ENCODE peak calls at places on chromosome 16, in five cellular contexts. One of them, this sample, is unnamed. For H3K27me3, the result is how much of the 10 kb centered on the place peaks cover.

GRCh38 chr16:23504076-23504452 is 6.2 kb downstream of the GGA2 start:
- DNase-seq in left ventricle myocardium inferior: no peak
- DNase-seq in hepatocyte: peak
- DNase-seq in endothelial cell of umbilical vein: no peak
- DNase-seq in tibial nerve: no peak
- DNase-seq in this sample: peak

GRCh38 chr16:89144681-89145080 is 26.9 kb upstream of the CDH15 start:
- DNase-seq in left ventricle myocardium inferior: no peak
- DNase-seq in endothelial cell of umbilical vein: no peak
- DNase-seq in hepatocyte: no peak
- DNase-seq in tibial nerve: no peak
- DNase-seq in this sample: no peak

GRCh38 chr16:89561195-89562026 is 929 bp downstream of the RPL13 start:
- DNase-seq in endothelial cell of umbilical vein: peak
- DNase-seq in hepatocyte: no peak
- DNase-seq in tibial nerve: no peak
- DNase-seq in left ventricle myocardium inferior: no peak
- DNase-seq in this sample: no peak

GRCh38 chr16:81889896-81890634 is 111.0 kb downstream of the PLCG2 start:
- DNase-seq in tibial nerve: no peak
- DNase-seq in left ventricle myocardium inferior: no peak
- DNase-seq in endothelial cell of umbilical vein: peak
- DNase-seq in hepatocyte: peak
- DNase-seq in this sample: peak

GRCh38 chr16:29290631-29291247 is 115.8 kb downstream of the NPIPB11 start:
- DNase-seq in hepatocyte: peak
- DNase-seq in tibial nerve: peak
- DNase-seq in endothelial cell of umbilical vein: peak
- DNase-seq in left ventricle myocardium inferior: peak
- DNase-seq in this sample: peak

GRCh38 chr16:89764711-89765201 is 43.4 kb downstream of the ZNF276 start:
- DNase-seq in endothelial cell of umbilical vein: no peak
- DNase-seq in tibial nerve: peak
- DNase-seq in left ventricle myocardium inferior: no peak
- DNase-seq in hepatocyte: no peak
- DNase-seq in this sample: no peak

GRCh38 chr16:11783319-11784047 is 13.6 kb downstream of the ZC3H7A start:
- DNase-seq in left ventricle myocardium inferior: no peak
- DNase-seq in tibial nerve: no peak
- DNase-seq in endothelial cell of umbilical vein: peak
- DNase-seq in hepatocyte: no peak
- DNase-seq in this sample: peak

GRCh38 chr16:83835972-83836566 is 28.3 kb downstream of the HSBP1 start:
- DNase-seq in tibial nerve: no peak
- DNase-seq in hepatocyte: no peak
- DNase-seq in left ventricle myocardium inferior: no peak
- DNase-seq in endothelial cell of umbilical vein: peak
- DNase-seq in this sample: peak

GRCh38 chr16:10521681-10522274 is 58.6 kb downstream of the EMP2 start:
- DNase-seq in left ventricle myocardium inferior: no peak
- DNase-seq in endothelial cell of umbilical vein: peak
- DNase-seq in tibial nerve: peak
- DNase-seq in hepatocyte: peak
- DNase-seq in this sample: peak

GRCh38 chr16:88455610-88456355 is 2.7 kb downstream of the ZFPM1 start:
- DNase-seq in left ventricle myocardium inferior: no peak
- DNase-seq in hepatocyte: peak
- DNase-seq in endothelial cell of umbilical vein: peak
- DNase-seq in tibial nerve: no peak
- DNase-seq in this sample: peak

GRCh38 chr16:12646490-12647274 is 157.0 kb downstream of the CPPED1 start:
- DNase-seq in left ventricle myocardium inferior: no peak
- DNase-seq in hepatocyte: no peak
- DNase-seq in endothelial cell of umbilical vein: peak
- DNase-seq in tibial nerve: peak
- DNase-seq in this sample: no peak

GRCh38 chr16:87697792-87698191 is 68.0 kb downstream of the KLHDC4 start:
- DNase-seq in endothelial cell of umbilical vein: no peak
- DNase-seq in tibial nerve: no peak
- DNase-seq in left ventricle myocardium inferior: no peak
- DNase-seq in hepatocyte: no peak
- DNase-seq in this sample: no peak

GRCh38 chr16:79217375-79218011 is 383.0 kb downstream of the MAF start:
- DNase-seq in endothelial cell of umbilical vein: no peak
- DNase-seq in left ventricle myocardium inferior: no peak
- DNase-seq in tibial nerve: no peak
- DNase-seq in hepatocyte: no peak
- DNase-seq in this sample: peak

GRCh38 chr16:2815299-2815771 is 1.7 kb upstream of the PRSS21 start:
- DNase-seq in endothelial cell of umbilical vein: no peak
- DNase-seq in tibial nerve: no peak
- DNase-seq in left ventricle myocardium inferior: no peak
- DNase-seq in hepatocyte: no peak
- DNase-seq in this sample: no peak

DNA sequence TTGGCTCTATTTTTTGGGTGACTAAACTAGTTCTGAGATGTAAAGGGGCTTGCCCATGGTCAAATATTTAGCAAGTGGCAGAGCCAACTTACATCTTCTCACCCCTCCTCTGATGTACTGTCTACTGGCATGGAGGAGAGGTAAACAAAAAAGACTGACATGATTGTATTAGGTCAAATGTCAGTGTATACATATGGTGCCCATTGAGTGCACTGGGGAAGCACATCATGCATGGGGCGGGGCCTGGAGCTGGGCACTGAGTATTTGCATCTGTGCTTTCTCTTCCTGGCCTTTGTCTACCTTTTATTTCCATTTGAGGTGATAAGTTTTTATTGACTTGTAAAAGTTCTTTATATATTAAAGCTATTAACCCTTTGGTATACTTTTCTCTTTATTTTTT is 22.3 kb upstream of the POLR3E start:
- DNase-seq in tibial nerve: no peak
- DNase-seq in hepatocyte: no peak
- DNase-seq in left ventricle myocardium inferior: no peak
- DNase-seq in endothelial cell of umbilical vein: no peak
- DNase-seq in this sample: no peak
- H3K4me3 ChIP-seq in tibial nerve: no peak
- H3K4me3 ChIP-seq in hepatocyte: no peak
- H3K4me3 ChIP-seq in left ventricle myocardium inferior: no peak
- H3K4me3 ChIP-seq in endothelial cell of umbilical vein: no peak
- H3K4me3 ChIP-seq in this sample: no peak

GRCh38 chr16:56824335-56824734 is 40.7 kb upstream of the SLC12A3 start:
- DNase-seq in left ventricle myocardium inferior: peak
- DNase-seq in tibial nerve: no peak
- DNase-seq in hepatocyte: no peak
- DNase-seq in endothelial cell of umbilical vein: no peak
- DNase-seq in this sample: no peak
- TF ChIP-seq CTCF in left ventricle myocardium inferior: peak
- TF ChIP-seq CTCF in tibial nerve: no peak
- TF ChIP-seq CTCF in hepatocyte: no peak
- TF ChIP-seq CTCF in endothelial cell of umbilical vein: no peak
- TF ChIP-seq CTCF in this sample: no peak

GRCh38 chr16:75288596-75289120 is 37.2 kb upstream of the BCAR1 start:
- DNase-seq in endothelial cell of umbilical vein: no peak
- DNase-seq in tibial nerve: no peak
- DNase-seq in left ventricle myocardium inferior: no peak
- DNase-seq in hepatocyte: no peak
- DNase-seq in this sample: no peak
- H3K27me3 ChIP-seq in endothelial cell of umbilical vein: under half
- H3K27me3 ChIP-seq in tibial nerve: under half
- H3K27me3 ChIP-seq in left ventricle myocardium inferior: under half
- H3K27me3 ChIP-seq in hepatocyte: under half
- H3K27me3 ChIP-seq in this sample: under half

DNA sequence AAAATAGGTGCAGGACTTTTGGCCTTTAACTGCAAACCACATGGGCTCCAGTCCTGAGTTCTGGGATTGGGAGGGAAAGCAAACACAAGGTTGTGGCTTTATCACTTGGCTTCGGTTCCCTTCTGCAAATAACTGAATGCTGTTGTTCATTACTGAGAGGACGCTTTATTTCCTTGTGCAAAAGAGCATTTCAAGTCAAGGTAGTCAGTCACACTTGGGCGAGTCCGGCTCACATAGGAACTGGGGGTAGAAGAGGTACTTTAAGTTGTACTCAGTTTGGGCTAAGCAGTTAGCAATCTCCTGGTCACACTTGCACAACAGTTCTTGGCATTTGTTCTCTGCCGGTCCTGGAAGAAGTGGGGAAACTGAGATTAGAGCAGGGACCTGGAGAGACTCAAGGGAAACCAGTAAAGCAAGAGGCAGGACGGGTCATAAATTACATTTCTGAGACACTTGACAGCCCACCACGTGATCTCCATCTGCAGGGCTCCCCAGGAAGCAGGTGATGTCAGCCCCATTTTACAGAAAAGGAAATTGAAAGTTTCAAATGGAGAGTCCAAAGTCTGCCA is 21.6 kb downstream of the PLA2G10 start:
- DNase-seq in hepatocyte: no peak
- DNase-seq in left ventricle myocardium inferior: no peak
- DNase-seq in endothelial cell of umbilical vein: no peak
- DNase-seq in tibial nerve: no peak
- DNase-seq in this sample: no peak
- H3K4me3 ChIP-seq in hepatocyte: no peak
- H3K4me3 ChIP-seq in left ventricle myocardium inferior: no peak
- H3K4me3 ChIP-seq in endothelial cell of umbilical vein: no peak
- H3K4me3 ChIP-seq in tibial nerve: no peak
- H3K4me3 ChIP-seq in this sample: no peak

GRCh38 chr16:66580605-66581209 is 1.4 kb downstream of the CMTM2 start:
- DNase-seq in tibial nerve: no peak
- DNase-seq in left ventricle myocardium inferior: no peak
- DNase-seq in endothelial cell of umbilical vein: no peak
- DNase-seq in hepatocyte: no peak
- DNase-seq in this sample: peak
- TF ChIP-seq CTCF in tibial nerve: no peak
- TF ChIP-seq CTCF in left ventricle myocardium inferior: no peak
- TF ChIP-seq CTCF in endothelial cell of umbilical vein: no peak
- TF ChIP-seq CTCF in hepatocyte: peak
- TF ChIP-seq CTCF in this sample: no peak

DNA sequence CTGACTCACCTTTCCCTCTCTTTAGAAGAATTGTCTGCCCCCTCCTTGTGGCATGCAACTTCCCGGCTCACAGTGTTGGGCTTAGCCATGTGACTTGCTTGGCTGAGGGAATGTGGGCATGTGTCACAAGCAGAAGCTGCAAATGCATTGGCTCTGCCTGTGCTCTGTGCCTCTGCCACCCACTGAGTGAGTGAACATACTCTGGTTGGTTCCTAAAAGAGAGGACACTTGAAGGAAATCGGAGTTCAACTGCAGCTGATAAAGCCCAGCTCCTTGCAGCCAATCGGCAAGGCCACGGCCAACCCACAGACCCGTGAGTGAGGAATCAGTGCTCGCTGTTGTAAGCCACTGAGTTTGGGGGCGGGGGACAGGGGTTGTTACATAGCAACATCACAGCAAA is 10.9 kb upstream of the GINS2 start:
- DNase-seq in endothelial cell of umbilical vein: no peak
- DNase-seq in hepatocyte: no peak
- DNase-seq in left ventricle myocardium inferior: peak
- DNase-seq in tibial nerve: no peak
- DNase-seq in this sample: peak
- H3K27me3 ChIP-seq in endothelial cell of umbilical vein: under half
- H3K27me3 ChIP-seq in hepatocyte: under half
- H3K27me3 ChIP-seq in left ventricle myocardium inferior: under half
- H3K27me3 ChIP-seq in tibial nerve: under half
- H3K27me3 ChIP-seq in this sample: under half

DNA sequence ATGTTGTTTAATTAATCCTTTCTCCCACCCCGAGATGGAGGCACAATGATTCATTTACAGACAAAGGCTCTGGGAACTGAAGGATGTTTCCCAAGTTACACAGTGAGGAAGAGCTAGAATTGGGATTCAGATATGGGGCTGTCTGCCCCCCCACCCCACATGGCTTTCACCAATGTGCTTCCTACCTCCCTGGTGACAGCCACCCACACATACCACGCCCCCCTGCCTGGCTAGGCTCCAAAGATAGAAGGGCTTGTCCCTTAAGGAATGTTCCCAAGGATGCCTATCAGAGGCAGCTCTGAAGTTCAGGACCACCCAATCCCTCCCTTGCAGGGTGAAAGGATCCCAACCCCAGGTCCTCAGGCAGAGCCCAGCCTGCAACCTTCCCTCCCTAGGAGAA is 32.9 kb downstream of the CFAP20 start:
- DNase-seq in hepatocyte: no peak
- DNase-seq in left ventricle myocardium inferior: no peak
- DNase-seq in endothelial cell of umbilical vein: no peak
- DNase-seq in tibial nerve: no peak
- DNase-seq in this sample: no peak
- H3K4me3 ChIP-seq in hepatocyte: no peak
- H3K4me3 ChIP-seq in left ventricle myocardium inferior: no peak
- H3K4me3 ChIP-seq in endothelial cell of umbilical vein: no peak
- H3K4me3 ChIP-seq in tibial nerve: no peak
- H3K4me3 ChIP-seq in this sample: no peak

DNA sequence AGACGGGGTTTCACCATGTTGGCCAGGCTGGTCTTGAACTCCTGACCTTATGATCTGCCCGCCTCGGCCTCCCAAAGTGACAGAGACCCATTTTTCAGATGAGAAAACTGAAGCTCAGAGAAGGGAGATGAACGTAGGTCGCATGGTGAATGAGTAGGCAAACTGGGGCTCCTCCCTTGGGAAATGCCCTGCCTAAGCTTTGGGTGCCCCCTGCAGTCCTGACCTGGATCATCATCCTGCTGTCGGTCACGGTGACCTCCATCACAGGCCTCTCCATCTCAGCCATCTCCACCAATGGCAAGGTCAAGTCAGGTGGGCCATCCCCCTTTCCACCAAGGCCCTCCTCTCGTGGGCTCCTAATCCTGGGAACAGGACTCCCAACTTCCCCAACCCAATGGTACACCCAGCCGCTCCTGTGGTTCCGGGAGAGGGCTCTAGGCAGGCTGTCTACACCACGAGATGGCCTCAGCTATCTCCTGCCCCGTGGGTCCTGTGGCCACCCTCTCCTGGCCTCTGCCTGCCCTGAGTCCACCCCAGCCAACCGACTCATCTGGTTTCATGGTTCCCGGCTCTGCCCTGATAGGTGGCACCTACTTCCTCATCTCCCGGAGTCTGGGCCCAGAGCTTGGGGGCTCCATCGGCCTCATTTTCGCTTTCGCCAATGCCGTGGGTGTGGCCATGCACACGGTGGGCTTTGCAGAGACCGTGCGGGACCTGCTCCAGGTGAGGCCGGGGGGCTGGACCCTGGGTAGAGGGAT is 4.7 kb downstream of the SLC12A3 start:
- DNase-seq in left ventricle myocardium inferior: no peak
- DNase-seq in tibial nerve: no peak
- DNase-seq in endothelial cell of umbilical vein: no peak
- DNase-seq in hepatocyte: no peak
- DNase-seq in this sample: no peak
- TF ChIP-seq CTCF in left ventricle myocardium inferior: no peak
- TF ChIP-seq CTCF in tibial nerve: no peak
- TF ChIP-seq CTCF in endothelial cell of umbilical vein: peak
- TF ChIP-seq CTCF in hepatocyte: peak
- TF ChIP-seq CTCF in this sample: peak

This sample was measured in bronchial epithelial cell.